ENCODE peak calls at places on chromosomes 5 and 9, in five cellular contexts. H is stimulated activated CD4-positive, alpha-beta T cell treated with anti-CD3 and anti-CD28 coated beads, Interleukin-2, amount 100 ng/mL, for 48 hours; X is ELR; J is nephron progenitor cell; W is GF-D8. K is an unnamed sample.

GRCh38 chr5:1207555-1207954 is 6.2 kb downstream of the SLC6A19 start:
- DNase-seq in H (no peak), X (no peak), J (no peak), W (no peak), K (no peak)

GRCh38 chr5:174177976-174178600 is 132.6 kb downstream of the NSG2 start:
- DNase-seq in H (no peak), X (no peak), J (no peak), W (no peak), K (no peak)

GRCh38 chr9:14895806-14896205 is 14.4 kb downstream of the FREM1 start:
- DNase-seq in H (no peak), X (peak; percentile 19), J (no peak), W (no peak), K (peak; percentile 2)

GRCh38 chr5:143828710-143829109 is 16.7 kb downstream of the HMHB1 start:
- DNase-seq in H (no peak), X (no peak), J (no peak), W (no peak), K (no peak)

GRCh38 chr5:152607393-152608165 is 202.5 kb upstream of the NMUR2 start:
- DNase-seq in H (no peak), X (no peak), J (no peak), W (no peak), K (no peak)

GRCh38 chr5:107817951-107818350 is 147.2 kb upstream of the EFNA5 start:
- DNase-seq in H (no peak), X (no peak), J (no peak), W (no peak), K (no peak)

GRCh38 chr5:166251786-166252185 is 2039.7 kb upstream of the WWC1 start:
- DNase-seq in H (no peak), X (no peak), J (no peak), W (no peak), K (no peak)

GRCh38 chr9:73156593-73157187 is 5.0 kb downstream of the ANXA1 start:
- DNase-seq in H (no peak), X (no peak), J (no peak), W (no peak), K (peak; percentile 26)

GRCh38 chr5:141951341-141951781 is 6.6 kb downstream of the PCDH12 start:
- DNase-seq in H (peak; percentile 23), X (peak; percentile 35), J (peak; percentile 58), W (no peak), K (no peak)

GRCh38 chr9:100038472-100038871 is 60.3 kb downstream of the ERP44 start:
- DNase-seq in H (no peak), X (no peak), J (no peak), W (no peak), K (no peak)

GRCh38 chr9:131972889-131973288 is 106.8 kb downstream of the MED27 start:
- DNase-seq in H (no peak), X (no peak), J (no peak), W (no peak), K (no peak)

GRCh38 chr9:122020398-122020797 is 72.7 kb downstream of the TTLL11 start:
- DNase-seq in H (no peak), X (no peak), J (no peak), W (no peak), K (no peak)

GRCh38 chr9:99083051-99083450 is 21.9 kb upstream of the TGFBR1 start:
- DNase-seq in H (no peak), X (no peak), J (no peak), W (no peak), K (no peak)

GRCh38 chr9:83403864-83404263 is 134.3 kb downstream of the FRMD3 start:
- DNase-seq in H (no peak), X (peak; percentile 48), J (no peak), W (no peak), K (peak; percentile 84)

GRCh38 chr5:28734396-28734795 is 1696.0 kb upstream of the CDH9 start:
- DNase-seq in H (no peak), X (peak; percentile 3), J (no peak), W (no peak), K (no peak)

GRCh38 chr5:108753877-108754276 is 6.2 kb downstream of the FER start:
- DNase-seq in H (no peak), X (peak; percentile 90), J (no peak), W (no peak), K (peak; percentile 71)

GRCh38 chr9:532707-533106 is 308.8 kb upstream of the DMRT1 start:
- DNase-seq in H (no peak), X (no peak), J (no peak), W (no peak), K (no peak)

GRCh38 chr5:172299916-172300439 is 16.4 kb upstream of the UBTD2 start:
- DNase-seq in H (no peak), X (peak; percentile 62), J (no peak), W (no peak), K (peak; percentile 65)

GRCh38 chr9:36140086-36141084 is 3.9 kb downstream of the GLIPR2 start:
- DNase-seq in H (no peak), X (no peak), J (no peak), W (peak; percentile 27), K (no peak)

GRCh38 chr9:92740446-92740961 is 24.1 kb downstream of the BICD2 start:
- DNase-seq in H (no peak), X (no peak), J (no peak), W (peak; percentile 27), K (no peak)

GRCh38 chr9:130242270-130243014 is 23.1 kb upstream of the HMCN2 start:
- DNase-seq in H (no peak), X (no peak), J (no peak), W (no peak), K (no peak)

K was measured in EH.